ENCODE peak calls at places on chromosomes 12 and 14, in ten cellular contexts. A, L, T, C, F, P, K, D, O and G are unnamed samples.

GRCh38 chr12:106369624-106370346 is 12.2 kb downstream of the POLR3B start:
- DNase-seq in A (no peak), L (peak), T (no peak), C (no peak), F (no peak), P (no peak), K (peak), D (no peak), O (peak), G (no peak)

GRCh38 chr14:45947785-45948184 is 694.8 kb upstream of the MIS18BP1 start:
- DNase-seq in A (no peak), L (no peak), T (no peak), C (no peak), F (no peak), P (no peak), K (no peak), D (no peak), O (no peak), G (peak)

GRCh38 chr14:64823305-64823985 is 56.3 kb downstream of the SPTB start:
- DNase-seq in A (peak), L (peak), T (peak), C (peak), F (peak), P (peak), K (peak), D (peak), O (peak), G (peak)

GRCh38 chr12:29970501-29970900 is 186.8 kb upstream of the TMTC1 start:
- DNase-seq in A (no peak), L (no peak), T (no peak), C (no peak), F (no peak), P (no peak), K (no peak), D (no peak), O (no peak), G (no peak)

GRCh38 chr12:20624718-20625117 is 70.4 kb upstream of the SLCO1C1 start:
- DNase-seq in A (no peak), L (peak), T (no peak), C (no peak), F (no peak), P (no peak), K (peak), D (no peak), O (peak), G (peak)

GRCh38 chr14:75630695-75631452 is 29.8 kb downstream of the ERG28 start:
- DNase-seq in A (no peak), L (no peak), T (no peak), C (no peak), F (no peak), P (no peak), K (no peak), D (no peak), O (no peak), G (no peak)

GRCh38 chr14:92323031-92323915 is at the start of gene SLC24A4:
- DNase-seq in A (no peak), L (peak), T (no peak), C (no peak), F (no peak), P (peak), K (no peak), D (no peak), O (peak), G (no peak)

GRCh38 chr12:71636704-71637115 is 26.9 kb downstream of the ZFC3H1 start:
- DNase-seq in A (no peak), L (peak), T (no peak), C (no peak), F (peak), P (peak), K (peak), D (no peak), O (peak), G (peak)

GRCh38 chr12:53327435-53328042 is 6.1 kb upstream of the AAAS start:
- DNase-seq in A (no peak), L (no peak), T (no peak), C (no peak), F (no peak), P (no peak), K (no peak), D (no peak), O (no peak), G (no peak)

GRCh38 chr12:76558684-76559276 is 791 bp downstream of the OSBPL8 start:
- DNase-seq in A (peak), L (peak), T (peak), C (peak), F (peak), P (peak), K (peak), D (peak), O (peak), G (peak)

GRCh38 chr12:50647479-50647878 is 116.4 kb upstream of the ATF1 start:
- DNase-seq in A (no peak), L (peak), T (no peak), C (no peak), F (no peak), P (no peak), K (peak), D (no peak), O (peak), G (no peak)

GRCh38 chr12:110314308-110314707 is 33.3 kb downstream of the ATP2A2 start:
- DNase-seq in A (no peak), L (peak), T (no peak), C (no peak), F (no peak), P (no peak), K (peak), D (no peak), O (peak), G (no peak)

GRCh38 chr14:68657300-68658028 is 135.4 kb downstream of the ZFP36L1 start:
- DNase-seq in A (no peak), L (no peak), T (no peak), C (no peak), F (no peak), P (no peak), K (no peak), D (no peak), O (no peak), G (no peak)

GRCh38 chr12:54032627-54033100 is at the start of gene HOXC5:
- DNase-seq in A (peak), L (peak), T (peak), C (no peak), F (peak), P (peak), K (peak), D (peak), O (peak), G (peak)

GRCh38 chr12:31353730-31354708 is 28.1 kb upstream of the SINHCAF start:
- DNase-seq in A (no peak), L (no peak), T (no peak), C (no peak), F (no peak), P (no peak), K (no peak), D (no peak), O (no peak), G (peak)